ENCODE peak calls at places on chromosome 19, in four cellular contexts. J, O, W and N are unnamed samples.

GRCh38 chr19:374183-374885 is 29.7 kb upstream of the MIER2 start:
- DNase-seq in W (peak), O (no peak), J (no peak), N (no peak)

GRCh38 chr19:49601482-49602038 is 10.6 kb downstream of the PRR12 start:
- DNase-seq in J (no peak), W (no peak), O (no peak), N (no peak)

GRCh38 chr19:55253842-55254624 is 4.8 kb downstream of the PPP6R1 start:
- DNase-seq in O (peak), W (no peak), J (no peak), N (no peak)

GRCh38 chr19:23799321-23799720 is 40.6 kb upstream of the ZNF681 start:
- DNase-seq in W (no peak), O (no peak), J (no peak), N (no peak)

GRCh38 chr19:35320285-35320706 is 8.7 kb upstream of the CD22 start:
- DNase-seq in J (no peak), O (no peak), W (no peak), N (no peak)

GRCh38 chr19:6516659-6517291 is 14.1 kb upstream of the TNFSF9 start:
- DNase-seq in J (peak), O (peak), W (peak), N (peak)

GRCh38 chr19:16206046-16206605 is 8.4 kb downstream of the AP1M1 start:
- DNase-seq in J (no peak), O (peak), W (no peak), N (no peak)

GRCh38 chr19:53947624-53948023 is 15.1 kb upstream of the CACNG8 start:
- DNase-seq in J (no peak), O (no peak), W (no peak), N (no peak)

GRCh38 chr19:28598861-28599260 is 614.1 kb downstream of the UQCRFS1 start:
- DNase-seq in O (no peak), W (no peak), J (no peak), N (no peak)

GRCh38 chr19:30669329-30670010 is 297.3 kb downstream of the ZNF536 start:
- DNase-seq in J (no peak), W (peak), O (peak), N (no peak)

GRCh38 chr19:32363632-32364031 is 18.2 kb downstream of the ZNF507 start:
- DNase-seq in O (no peak), W (no peak), J (no peak), N (no peak)

GRCh38 chr19:6551607-6552450 is 21.0 kb downstream of the TNFSF9 start:
- DNase-seq in O (peak), W (no peak), J (no peak), N (no peak)

GRCh38 chr19:36258028-36258875 is 43.3 kb downstream of the ZNF146 start:
- DNase-seq in O (no peak), W (no peak), J (no peak), N (no peak)

GRCh38 chr19:14265285-14266036 is 59.5 kb upstream of the ADGRL1 start:
- DNase-seq in W (no peak), J (no peak), O (no peak), N (no peak)

GRCh38 chr19:30117636-30118145 is 175.7 kb downstream of the URI1 start:
- DNase-seq in W (no peak), J (no peak), O (no peak), N (no peak)

GRCh38 chr19:29645911-29646310 is 19.4 kb upstream of the PLEKHF1 start:
- DNase-seq in J (no peak), O (peak), W (no peak), N (peak)

GRCh38 chr19:53844849-53845246 is 20.7 kb upstream of the NLRP12 start:
- DNase-seq in O (no peak), W (no peak), J (no peak), N (no peak)

GRCh38 chr19:2800506-2800905 is 15.2 kb downstream of the THOP1 start:
- DNase-seq in W (no peak), O (no peak), J (no peak), N (no peak)

GRCh38 chr19:13877303-13877702 is 369 bp downstream of the NANOS3 start:
- DNase-seq in J (no peak), O (no peak), W (no peak), N (no peak)

GRCh38 chr19:7833225-7834156 is 3.5 kb downstream of the EVI5L start:
- DNase-seq in O (no peak), W (peak), J (no peak), N (peak)

GRCh38 chr19:14089662-14090508 is 666 bp downstream of the SAMD1 start:
- DNase-seq in W (peak), O (peak), J (no peak), N (no peak)

GRCh38 chr19:53254451-53255341 is at the start of gene ZNF677:
- DNase-seq in J (peak), O (peak), W (peak), N (peak)

GRCh38 chr19:33286899-33287298 is 15.4 kb downstream of the CEBPA start:
- DNase-seq in W (no peak), O (no peak), J (no peak), N (no peak)

GRCh38 chr19:51341066-51341465 is 873 bp downstream of the VSIG10L start:
- DNase-seq in J (no peak), O (peak), W (no peak), N (no peak)
- H3K27ac ChIP-seq in J (peak), O (no peak), W (peak), N (peak)

GRCh38 chr19:45305007-45305406 is 17.7 kb downstream of the CKM start:
- DNase-seq in J (no peak), W (no peak), O (no peak), N (no peak)
- H3K27ac ChIP-seq in J (no peak), W (no peak), O (peak), N (no peak)

DNA sequence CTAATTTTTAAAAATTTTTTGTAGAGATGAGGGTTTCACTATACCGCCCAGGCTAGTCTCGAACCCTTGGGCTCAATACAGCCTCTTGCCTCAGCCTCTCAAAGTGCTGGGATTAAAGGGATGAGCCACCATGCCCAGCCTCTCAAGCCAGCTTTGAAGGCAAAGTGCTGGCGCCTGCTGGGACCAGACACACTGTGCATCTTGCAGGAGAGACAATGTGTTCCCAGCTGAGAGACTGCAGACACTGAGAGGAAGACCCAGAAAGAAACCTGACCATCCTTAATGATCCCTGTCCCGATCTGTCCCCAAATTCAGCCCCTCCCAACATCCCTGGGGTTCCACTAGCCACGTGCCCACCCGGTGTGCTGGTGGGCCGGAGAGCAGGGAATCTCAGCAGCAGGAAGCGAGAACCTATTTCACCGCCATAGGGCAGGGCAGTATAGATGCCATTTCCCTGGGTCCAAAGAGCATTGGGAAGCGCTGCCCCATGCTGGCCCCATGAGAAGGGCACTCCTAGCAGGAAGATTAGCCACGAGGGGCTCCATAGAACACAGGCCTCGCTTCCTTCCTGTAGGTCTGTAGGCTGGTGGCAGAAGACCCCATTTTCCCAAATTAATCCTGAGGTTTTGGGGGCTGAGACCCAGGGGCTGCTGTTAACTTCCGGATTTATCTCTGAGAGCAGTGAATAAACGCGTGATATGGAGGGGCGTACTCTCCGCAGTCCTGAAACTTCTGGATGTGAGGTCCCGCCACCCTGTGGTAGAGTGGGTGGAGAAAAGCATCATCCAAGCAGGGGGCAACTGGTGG is 968 bp downstream of the RAVER1 start:
- DNase-seq in O (no peak), J (no peak), W (no peak), N (no peak)
- H3K27ac ChIP-seq in O (peak), J (peak), W (peak), N (peak)

DNA sequence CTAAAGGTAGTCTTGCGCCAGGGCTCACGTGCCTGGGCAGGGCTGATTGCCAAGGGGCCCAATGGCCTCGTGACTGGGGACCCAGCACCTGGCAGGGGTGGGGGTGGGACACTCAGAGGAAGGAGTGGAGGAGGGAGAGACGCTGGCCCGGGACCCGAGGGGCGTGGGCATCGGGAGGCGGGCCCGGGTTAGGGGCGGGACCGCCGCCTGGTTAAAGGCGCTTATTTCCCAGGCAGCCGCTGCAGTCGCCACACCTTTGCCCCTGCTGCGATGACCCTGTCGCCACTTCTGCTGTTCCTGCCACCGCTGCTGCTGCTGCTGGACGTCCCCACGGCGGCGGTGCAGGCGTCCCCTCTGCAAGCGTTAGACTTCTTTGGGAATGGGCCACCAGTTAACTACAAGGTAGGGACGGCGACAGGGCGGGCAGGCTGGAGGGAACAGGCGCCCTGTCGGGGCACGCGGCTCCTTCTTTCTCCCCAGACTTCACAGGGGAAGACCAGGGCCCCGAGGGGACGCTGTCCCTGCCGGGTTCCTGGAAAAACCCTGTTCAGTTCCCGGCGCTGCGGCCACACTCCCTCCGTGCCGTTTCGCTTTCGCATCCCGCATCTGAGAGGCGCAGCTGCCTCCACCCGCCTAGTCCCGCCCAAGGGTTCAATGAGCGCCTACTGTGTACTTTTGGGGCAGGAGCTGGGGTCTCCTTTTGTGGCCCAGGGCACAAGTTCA is at the start of gene IFI30:
- DNase-seq in J (peak), O (peak), W (peak), N (no peak)
- H3K27ac ChIP-seq in J (peak), O (peak), W (peak), N (no peak)